ENCODE peak calls at places on chromosome 11, in six cellular contexts. K is colonic mucosa, A is mammary epithelial cell, M is HepG2, X is GM23338, L is BE2C. R is an unnamed sample.

GRCh38 chr11:69666261-69666660 is 8.9 kb downstream of the LTO1 start:
- DNase-seq in M (no peak), A (no peak), L (no peak), X (no peak), K (no peak), R (no peak)

GRCh38 chr11:19746081-19746480 is 33.4 kb downstream of the NAV2 start:
- DNase-seq in M (no peak), K (no peak), L (no peak), A (no peak), X (no peak), R (no peak)

GRCh38 chr11:66343176-66343575 is 1.7 kb downstream of the BRMS1 start:
- DNase-seq in A (no peak), M (no peak), K (no peak), X (no peak), L (no peak), R (no peak)

GRCh38 chr11:57778318-57779037 is 16.9 kb downstream of the CTNND1 start:
- DNase-seq in K (peak; percentile 93), L (peak; percentile 72), M (peak; percentile 99), X (peak; percentile 96), A (peak; percentile 86), R (peak; percentile 97)

GRCh38 chr11:64381350-64381749 is 22.4 kb downstream of the RPS6KA4 start:
- DNase-seq in M (no peak), X (no peak), A (no peak), L (no peak), K (no peak), R (no peak)

GRCh38 chr11:130816516-130816915 is 99.8 kb downstream of the SNX19 start:
- DNase-seq in A (no peak), L (no peak), X (no peak), M (no peak), K (no peak), R (no peak)

GRCh38 chr11:20367313-20367948 is 3.9 kb downstream of the HTATIP2 start:
- DNase-seq in K (no peak), M (peak; percentile 24), A (peak; percentile 92), L (peak; percentile 39), X (no peak), R (peak; percentile 85)

GRCh38 chr11:18540207-18541009 is 13.7 kb upstream of the TSG101 start:
- DNase-seq in L (no peak), A (peak; percentile 16), M (peak; percentile 42), X (peak; percentile 48), K (no peak), R (peak; percentile 26)

GRCh38 chr11:75474878-75475766 is 42.1 kb upstream of the KLHL35 start:
- DNase-seq in K (peak; percentile 45), L (peak; percentile 77), M (no peak), A (no peak), X (peak; percentile 95), R (no peak)

GRCh38 chr11:24747275-24748251 is 250.7 kb downstream of the LUZP2 start:
- DNase-seq in X (no peak), A (no peak), K (no peak), M (no peak), L (no peak), R (no peak)

GRCh38 chr11:69999721-70000120 is 78.4 kb upstream of the ANO1 start:
- DNase-seq in M (no peak), K (no peak), X (peak; percentile 52), A (peak; percentile 75), L (no peak), R (no peak)

GRCh38 chr11:79110796-79111195 is 330.0 kb downstream of the TENM4 start:
- DNase-seq in A (no peak), K (no peak), L (no peak), M (no peak), X (no peak), R (no peak)

GRCh38 chr11:81237139-81237538 is 1496.5 kb downstream of the FAM181B start:
- DNase-seq in L (no peak), A (peak; percentile 28), K (peak; percentile 36), X (peak; percentile 74), M (peak; percentile 49), R (peak; percentile 9)

GRCh38 chr11:72668645-72669347 is 5.4 kb downstream of the PDE2A start:
- DNase-seq in L (no peak), K (no peak), A (peak; percentile 29), X (peak; percentile 49), M (no peak), R (no peak)

GRCh38 chr11:101436511-101437142 is 147.2 kb downstream of the TRPC6 start:
- DNase-seq in X (peak; percentile 91), M (peak; percentile 18), L (peak; percentile 42), K (peak; percentile 41), A (peak; percentile 14), R (peak; percentile 32)

GRCh38 chr11:34501500-34501899 is 12.1 kb downstream of the ELF5 start:
- DNase-seq in K (no peak), X (no peak), M (peak; percentile 92), A (peak; percentile 59), L (no peak), R (peak; percentile 92)

GRCh38 chr11:63277345-63277943 is 34.0 kb upstream of the SLC22A25 start:
- DNase-seq in K (no peak), A (peak; percentile 10), M (peak; percentile 41), X (peak; percentile 65), L (no peak), R (no peak)

GRCh38 chr11:28738549-28738948 is 630.4 kb downstream of the METTL15 start:
- DNase-seq in L (no peak), X (no peak), A (peak; percentile 73), K (no peak), M (no peak), R (peak; percentile 35)

GRCh38 chr11:34160049-34160721 is 54.8 kb downstream of the NAT10 start:
- DNase-seq in M (no peak), L (peak; percentile 75), X (no peak), A (no peak), K (no peak), R (peak; percentile 19)

GRCh38 chr11:46356911-46357482 is 9.7 kb downstream of the DGKZ start:
- DNase-seq in L (no peak), K (no peak), A (peak; percentile 82), X (no peak), M (no peak), R (peak; percentile 51)

GRCh38 chr11:33694346-33695050 is 6.1 kb downstream of the C11orf91 start:
- DNase-seq in A (no peak), L (peak; percentile 8), K (no peak), X (no peak), M (no peak), R (no peak)

GRCh38 chr11:86365566-86365965 is 9.1 kb upstream of the CCDC81 start:
- DNase-seq in M (no peak), A (no peak), X (no peak), K (no peak), L (no peak), R (peak; percentile 34)

GRCh38 chr11:69280994-69281393 is 13.0 kb upstream of the MYEOV start:
- DNase-seq in L (no peak), M (no peak), K (no peak), X (no peak), A (peak; percentile 96), R (peak; percentile 78)

GRCh38 chr11:2180775-2181370 is 9.3 kb upstream of the TH start:
- DNase-seq in M (no peak), A (peak; percentile 39), K (no peak), X (no peak), L (no peak), R (no peak)

GRCh38 chr11:5923789-5924188 is 18.3 kb upstream of the OR56A3 start:
- DNase-seq in X (no peak), K (no peak), M (no peak), L (no peak), A (peak; percentile 20), R (no peak)

GRCh38 chr11:58061813-58062212 is 31.1 kb downstream of the OR6Q1 start:
- DNase-seq in L (no peak), A (peak; percentile 98), K (no peak), X (no peak), M (no peak), R (peak; percentile 84)

GRCh38 chr11:111476366-111476765 is 35.8 kb downstream of the BTG4 start:
- DNase-seq in X (no peak), M (no peak), A (peak; percentile 33), K (no peak), L (no peak), R (no peak)

GRCh38 chr11:43558056-43558455 is 122.5 kb upstream of the HSD17B12 start:
- DNase-seq in A (no peak), L (no peak), K (no peak), X (no peak), M (no peak), R (no peak)

GRCh38 chr11:43558556-43559127 is 121.9 kb upstream of the HSD17B12 start:
- DNase-seq in L (no peak), M (no peak), X (no peak), A (no peak), K (no peak), R (no peak)

GRCh38 chr11:43556892-43557291 is 123.6 kb upstream of the HSD17B12 start:
- DNase-seq in A (no peak), X (no peak), K (no peak), M (no peak), L (no peak), R (no peak)

GRCh38 chr11:43556269-43556668 is 124.3 kb upstream of the HSD17B12 start:
- DNase-seq in L (no peak), M (no peak), X (peak; percentile 27), K (no peak), A (no peak), R (no peak)

GRCh38 chr11:43557553-43558031 is 122.9 kb upstream of the HSD17B12 start:
- DNase-seq in A (no peak), M (no peak), K (no peak), X (peak; percentile 67), L (no peak), R (peak; percentile 22)
- TF ChIP-seq CTCF in A (peak; percentile 15), M (no peak), K (no peak), X (peak; percentile 32), L (no peak), R (peak; percentile 44)

DNA sequence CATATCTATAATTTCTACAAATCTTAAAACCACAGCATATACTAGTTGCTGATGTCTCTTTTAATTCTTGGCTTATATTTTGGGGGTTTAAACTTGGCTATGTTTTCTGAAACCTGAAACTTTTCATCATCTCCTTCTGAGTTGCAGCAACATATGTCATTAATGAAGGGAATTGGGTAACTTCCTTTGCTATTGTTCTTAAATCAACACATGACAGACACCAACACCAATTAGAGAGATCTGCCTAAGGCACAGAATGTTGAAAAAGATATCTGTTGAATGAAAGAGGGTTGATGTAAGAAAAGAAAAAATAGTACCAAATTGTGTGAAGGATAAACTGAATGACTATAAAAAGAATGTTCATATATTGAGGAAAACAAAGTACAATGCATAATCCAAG is 10.3 kb upstream of the GAS2 start:
- DNase-seq in L (no peak), M (no peak), K (no peak), A (no peak), X (no peak), R (peak; percentile 9)
- H3K4me3 ChIP-seq in L (no peak overlapping the region), M (no peak overlapping the region), K (no peak overlapping the region), A (no peak overlapping the region), X (no peak overlapping the region), R (no peak overlapping the region)

GRCh38 chr11:342328-342727 is 21.7 kb upstream of the IFITM3 start:
- DNase-seq in X (no peak), M (no peak), A (peak; percentile 55), K (no peak), L (no peak), R (peak; percentile 73)
- TF ChIP-seq CTCF in X (no peak), M (no peak), A (no peak), K (no peak), L (no peak), R (no peak)

DNA sequence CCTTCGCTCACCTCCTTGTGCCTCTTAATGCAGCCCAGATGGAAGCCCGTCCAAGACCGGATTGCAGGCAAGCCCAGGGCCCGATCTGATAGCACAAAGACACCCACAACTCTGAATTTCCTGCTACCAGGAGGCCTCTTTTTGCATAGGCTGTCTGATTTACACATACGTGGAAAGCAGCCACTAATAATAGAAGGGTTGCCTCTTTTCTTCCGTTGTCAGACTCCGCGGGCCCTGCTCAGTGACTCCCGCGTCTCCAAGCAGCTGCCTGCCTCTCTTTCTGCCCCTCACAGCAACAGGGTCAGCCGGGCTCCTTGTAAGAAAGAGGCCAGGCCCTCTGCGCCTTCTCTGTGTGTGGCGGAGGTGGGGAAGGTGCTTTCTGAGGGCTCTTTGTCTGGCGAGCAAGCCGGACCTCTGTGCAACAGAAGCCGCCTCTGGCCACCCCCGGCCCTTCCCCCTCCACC is 26.7 kb downstream of the FLI1 start:
- DNase-seq in L (no peak), A (no peak), X (peak; percentile 48), M (no peak), K (no peak), R (no peak)
- H3K4me3 ChIP-seq in L (no peak overlapping the region), A (no peak overlapping the region), X (no peak overlapping the region), M (no peak overlapping the region), K (no peak overlapping the region), R (no peak overlapping the region)

R was measured in fibroblast of the aortic adventitia.